ENCODE peak calls at places on chromosomes 7 and 10, in four cellular contexts. One of them, this sample, is unnamed.

GRCh38 chr7:79454325-79454960 is 976 bp upstream of the MAGI2 start:
- DNase-seq in K562: no peak
- DNase-seq in GM12878: no peak
- DNase-seq in HepG2: no peak
- DNase-seq in this sample: peak

GRCh38 chr7:13988765-13989137 is 715 bp downstream of the ETV1 start:
- DNase-seq in GM12878: no peak
- DNase-seq in HepG2: no peak
- DNase-seq in K562: peak
- DNase-seq in this sample: peak

GRCh38 chr10:12835709-12836108 is 165.8 kb downstream of the CCDC3 start:
- DNase-seq in HepG2: no peak
- DNase-seq in GM12878: no peak
- DNase-seq in K562: no peak
- DNase-seq in this sample: no peak

GRCh38 chr7:140512317-140513000 is 33.2 kb upstream of the MKRN1 start:
- DNase-seq in HepG2: peak
- DNase-seq in K562: peak
- DNase-seq in GM12878: no peak
- DNase-seq in this sample: no peak

GRCh38 chr7:92836489-92837213 is at the start of gene CDK6:
- DNase-seq in HepG2: peak
- DNase-seq in K562: peak
- DNase-seq in GM12878: no peak
- DNase-seq in this sample: peak

GRCh38 chr7:135177021-135177696 is 6.7 kb upstream of the CYREN start:
- DNase-seq in GM12878: no peak
- DNase-seq in HepG2: peak
- DNase-seq in K562: no peak
- DNase-seq in this sample: no peak

GRCh38 chr10:102408728-102409603 is 9.6 kb downstream of the PSD start:
- DNase-seq in K562: peak
- DNase-seq in HepG2: no peak
- DNase-seq in GM12878: no peak
- DNase-seq in this sample: peak

GRCh38 chr10:22319559-22320558 is 1.0 kb upstream of the BMI1 start:
- DNase-seq in K562: peak
- DNase-seq in HepG2: no peak
- DNase-seq in GM12878: no peak
- DNase-seq in this sample: no peak

GRCh38 chr10:116771101-116771705 is 28.8 kb upstream of the HSPA12A start:
- DNase-seq in HepG2: peak
- DNase-seq in K562: no peak
- DNase-seq in GM12878: no peak
- DNase-seq in this sample: no peak

GRCh38 chr7:46681865-46682503 is 760.9 kb upstream of the IGFBP3 start:
- DNase-seq in GM12878: no peak
- DNase-seq in K562: no peak
- DNase-seq in HepG2: no peak
- DNase-seq in this sample: no peak

GRCh38 chr7:26348987-26349809 is 57.5 kb downstream of the SNX10 start:
- DNase-seq in HepG2: no peak
- DNase-seq in K562: no peak
- DNase-seq in GM12878: no peak
- DNase-seq in this sample: no peak

GRCh38 chr10:58477122-58477521 is 35.5 kb upstream of the BICC1 start:
- DNase-seq in K562: no peak
- DNase-seq in HepG2: no peak
- DNase-seq in GM12878: no peak
- DNase-seq in this sample: peak

GRCh38 chr7:154231732-154232131 is 179.5 kb downstream of the DPP6 start:
- DNase-seq in HepG2: no peak
- DNase-seq in GM12878: no peak
- DNase-seq in K562: peak
- DNase-seq in this sample: no peak

GRCh38 chr7:149856-150636 is 42.3 kb upstream of the FAM20C start:
- DNase-seq in GM12878: no peak
- DNase-seq in HepG2: no peak
- DNase-seq in K562: no peak
- DNase-seq in this sample: peak

GRCh38 chr10:33129987-33130386 is 172.0 kb upstream of the ITGB1 start:
- DNase-seq in GM12878: no peak
- DNase-seq in K562: no peak
- DNase-seq in HepG2: no peak
- DNase-seq in this sample: no peak

GRCh38 chr10:21696302-21696701 is 162.3 kb downstream of the MLLT10 start:
- DNase-seq in K562: no peak
- DNase-seq in GM12878: no peak
- DNase-seq in HepG2: no peak
- DNase-seq in this sample: no peak

GRCh38 chr10:70323143-70323696 is 39.4 kb upstream of the NPFFR1 start:
- DNase-seq in K562: no peak
- DNase-seq in GM12878: no peak
- DNase-seq in HepG2: no peak
- DNase-seq in this sample: no peak

GRCh38 chr7:48094861-48095293 is 5.8 kb downstream of the UPP1 start:
- DNase-seq in HepG2: no peak
- DNase-seq in K562: no peak
- DNase-seq in GM12878: no peak
- DNase-seq in this sample: no peak

GRCh38 chr7:141593134-141593533 is 41.9 kb downstream of the AGK start:
- DNase-seq in HepG2: no peak
- DNase-seq in K562: peak
- DNase-seq in GM12878: no peak
- DNase-seq in this sample: no peak

GRCh38 chr10:82267014-82267413 is 392.0 kb downstream of the NRG3 start:
- DNase-seq in GM12878: no peak
- DNase-seq in K562: no peak
- DNase-seq in HepG2: no peak
- DNase-seq in this sample: no peak

GRCh38 chr10:33143160-33143728 is 185.2 kb upstream of the ITGB1 start:
- DNase-seq in K562: no peak
- DNase-seq in HepG2: peak
- DNase-seq in GM12878: no peak
- DNase-seq in this sample: no peak

GRCh38 chr10:84184517-84184916 is 9.8 kb upstream of the CDHR1 start:
- DNase-seq in GM12878: no peak
- DNase-seq in K562: no peak
- DNase-seq in HepG2: no peak
- DNase-seq in this sample: no peak

GRCh38 chr10:51204691-51205090 is 130.4 kb downstream of the PRKG1 start:
- DNase-seq in HepG2: no peak
- DNase-seq in K562: no peak
- DNase-seq in GM12878: no peak
- DNase-seq in this sample: no peak

GRCh38 chr7:44051611-44052220 is 7.2 kb downstream of the DBNL start:
- DNase-seq in K562: no peak
- DNase-seq in GM12878: no peak
- DNase-seq in HepG2: no peak
- DNase-seq in this sample: no peak

GRCh38 chr7:155369766-155370165 is 72.1 kb downstream of the INSIG1 start:
- DNase-seq in HepG2: no peak
- DNase-seq in GM12878: no peak
- DNase-seq in K562: no peak
- DNase-seq in this sample: no peak

GRCh38 chr7:30027065-30027456 is 559 bp upstream of the FKBP14 start:
- DNase-seq in HepG2: peak
- DNase-seq in GM12878: peak
- DNase-seq in K562: no peak
- DNase-seq in this sample: no peak

GRCh38 chr7:148697256-148697841 is 1.4 kb upstream of the CUL1 start:
- DNase-seq in GM12878: no peak
- DNase-seq in HepG2: no peak
- DNase-seq in K562: peak
- DNase-seq in this sample: no peak

GRCh38 chr10:28186461-28186860 is 116.4 kb downstream of the MPP7 start:
- DNase-seq in K562: no peak
- DNase-seq in HepG2: no peak
- DNase-seq in GM12878: no peak
- DNase-seq in this sample: no peak

GRCh38 chr7:28291559-28291958 is 111.0 kb upstream of the JAZF1 start:
- DNase-seq in GM12878: no peak
- DNase-seq in K562: no peak
- DNase-seq in HepG2: no peak
- DNase-seq in this sample: peak
- TF ChIP-seq TCF7 in GM12878: no peak
- TF ChIP-seq TCF7 in K562: no peak
- TF ChIP-seq TCF7 in HepG2: no peak
- TF ChIP-seq TCF7 in this sample: no peak

DNA sequence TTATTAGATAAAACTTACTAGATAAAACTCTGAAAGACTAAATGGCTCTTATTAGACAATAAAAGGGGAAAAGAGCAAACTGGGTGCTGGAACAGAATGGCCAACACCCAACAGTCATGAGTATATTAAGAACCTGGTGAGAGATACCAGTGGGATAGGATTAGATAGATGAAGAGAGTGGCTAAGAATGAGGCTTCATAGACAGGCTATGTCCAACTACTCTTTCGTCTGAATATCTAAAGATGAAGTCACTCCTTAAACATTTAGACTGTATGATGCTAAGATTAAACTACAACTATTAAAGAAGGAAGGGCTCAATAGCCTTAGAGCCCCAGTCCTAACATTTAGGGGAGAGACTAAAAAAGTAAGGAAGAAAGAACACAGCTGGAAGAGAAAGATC is 45.7 kb downstream of the CACNA2D1 start:
- DNase-seq in HepG2: no peak
- DNase-seq in K562: no peak
- DNase-seq in GM12878: no peak
- DNase-seq in this sample: no peak
- TF ChIP-seq TCF7 in HepG2: no peak
- TF ChIP-seq TCF7 in K562: no peak
- TF ChIP-seq TCF7 in GM12878: no peak
- TF ChIP-seq TCF7 in this sample: no peak

GRCh38 chr7:16644157-16644556 is 1.4 kb downstream of the ANKMY2 start:
- DNase-seq in K562: no peak
- DNase-seq in GM12878: no peak
- DNase-seq in HepG2: no peak
- DNase-seq in this sample: no peak

GRCh38 chr7:16646427-16647081 is 573 bp downstream of the BZW2 start:
- DNase-seq in GM12878: no peak
- DNase-seq in HepG2: no peak
- DNase-seq in K562: peak
- DNase-seq in this sample: no peak

GRCh38 chr7:16644987-16645592 is 464 bp downstream of the ANKMY2 start:
- DNase-seq in K562: no peak
- DNase-seq in GM12878: no peak
- DNase-seq in HepG2: no peak
- DNase-seq in this sample: peak

GRCh38 chr7:16645593-16646426 is at the start of the genes ANKMY2 and BZW2:
- DNase-seq in K562: peak
- DNase-seq in GM12878: peak
- DNase-seq in HepG2: peak
- DNase-seq in this sample: peak

DNA sequence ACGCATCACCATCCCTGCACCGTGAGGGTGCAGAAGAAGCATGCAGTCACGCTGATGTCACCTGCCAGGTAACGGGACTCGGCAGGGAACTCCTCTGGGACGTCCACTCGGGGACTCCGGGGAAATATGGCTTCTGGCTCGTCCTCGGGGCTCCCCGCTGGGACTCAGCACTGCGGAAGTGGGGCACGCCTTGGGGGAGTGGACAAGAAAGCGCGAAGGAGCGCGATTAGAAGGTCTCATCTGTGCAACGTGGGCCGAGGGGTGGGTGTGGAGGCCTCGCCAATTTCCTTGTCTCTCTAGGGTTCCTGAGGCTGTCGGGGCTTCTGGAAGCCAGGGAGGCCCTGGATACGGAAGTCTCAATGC is 949 bp downstream of the ANKMY2 start:
- DNase-seq in K562: peak
- DNase-seq in GM12878: no peak
- DNase-seq in HepG2: peak
- DNase-seq in this sample: peak
- TF ChIP-seq TCF7 in K562: no peak
- TF ChIP-seq TCF7 in GM12878: no peak
- TF ChIP-seq TCF7 in HepG2: no peak
- TF ChIP-seq TCF7 in this sample: no peak

GRCh38 chr10:43227911-43228782 is 38.7 kb downstream of the RASGEF1A start:
- DNase-seq in GM12878: no peak
- DNase-seq in HepG2: no peak
- DNase-seq in K562: no peak
- DNase-seq in this sample: peak
- TF ChIP-seq TCF7 in GM12878: no peak
- TF ChIP-seq TCF7 in HepG2: no peak
- TF ChIP-seq TCF7 in K562: no peak
- TF ChIP-seq TCF7 in this sample: no peak

GRCh38 chr7:16626388-16626787 is 19.2 kb downstream of the ANKMY2 start:
- DNase-seq in K562: no peak
- DNase-seq in GM12878: no peak
- DNase-seq in HepG2: no peak
- DNase-seq in this sample: no peak

GRCh38 chr7:16630654-16631053 is 14.9 kb downstream of the ANKMY2 start:
- DNase-seq in HepG2: no peak
- DNase-seq in GM12878: no peak
- DNase-seq in K562: no peak
- DNase-seq in this sample: no peak

GRCh38 chr7:16627236-16627635 is 18.3 kb downstream of the ANKMY2 start:
- DNase-seq in K562: no peak
- DNase-seq in HepG2: no peak
- DNase-seq in GM12878: no peak
- DNase-seq in this sample: no peak
- TF ChIP-seq TCF7 in K562: no peak
- TF ChIP-seq TCF7 in HepG2: no peak
- TF ChIP-seq TCF7 in GM12878: no peak
- TF ChIP-seq TCF7 in this sample: no peak

GRCh38 chr10:26378763-26379361 is 59.3 kb upstream of the APBB1IP start:
- DNase-seq in GM12878: no peak
- DNase-seq in HepG2: no peak
- DNase-seq in K562: no peak
- DNase-seq in this sample: no peak
- TF ChIP-seq TCF7 in GM12878: no peak
- TF ChIP-seq TCF7 in HepG2: no peak
- TF ChIP-seq TCF7 in K562: no peak
- TF ChIP-seq TCF7 in this sample: no peak